ENCODE peak calls at places on chromosomes 5 and 9, in six cellular contexts. N, A, H, E, V and D are unnamed samples.

GRCh38 chr5:176771102-176771845 is 39.1 kb upstream of the UNC5A start:
- DNase-seq in N (no peak), A (no peak), H (no peak), E (no peak), V (no peak), D (no peak)

GRCh38 chr5:61808091-61808490 is 476.0 kb downstream of the ZSWIM6 start:
- DNase-seq in N (peak; percentile 82), A (no peak), H (no peak), E (no peak), V (no peak), D (no peak)

GRCh38 chr5:103327451-103327850 is 68.9 kb downstream of the MACIR start:
- DNase-seq in N (no peak), A (no peak), H (no peak), E (no peak), V (no peak), D (no peak)

GRCh38 chr9:136107155-136107952 is 11.3 kb downstream of the TMEM250 start:
- DNase-seq in N (peak; percentile 63), A (peak; percentile 27), H (no peak), E (no peak), V (no peak), D (no peak)

GRCh38 chr9:122070728-122071127 is 22.4 kb downstream of the TTLL11 start:
- DNase-seq in N (no peak), A (no peak), H (no peak), E (no peak), V (no peak), D (no peak)

GRCh38 chr5:25553082-25553481 is 908.3 kb upstream of the CDH10 start:
- DNase-seq in N (no peak), A (no peak), H (no peak), E (no peak), V (no peak), D (no peak)

GRCh38 chr5:89584339-89584956 is 701.5 kb upstream of the MEF2C start:
- DNase-seq in N (no peak), A (no peak), H (peak; percentile 67), E (no peak), V (peak; percentile 87), D (no peak)

GRCh38 chr9:89878003-89878411 is 273.2 kb downstream of the GADD45G start:
- DNase-seq in N (no peak), A (no peak), H (no peak), E (no peak), V (no peak), D (no peak)

GRCh38 chr5:136023935-136024645 is 4.7 kb upstream of the TGFBI start:
- DNase-seq in N (no peak), A (no peak), H (peak; percentile 86), E (no peak), V (peak; percentile 98), D (no peak)

GRCh38 chr5:122492675-122493074 is 180.6 kb downstream of the SNCAIP start:
- DNase-seq in N (no peak), A (no peak), H (peak; percentile 20), E (peak; percentile 60), V (no peak), D (no peak)

GRCh38 chr9:99361827-99362226 is 139.7 kb downstream of the SEC61B start:
- DNase-seq in N (no peak), A (no peak), H (no peak), E (no peak), V (no peak), D (no peak)